ENCODE peak calls at places on chromosomes 3 and 15, in six cellular contexts. N is nephron progenitor cell, E is cardiac muscle cell, T is NCI-H1092, M is EL, X is HCEC 1CT. V is an unnamed sample.

GRCh38 chr15:60362318-60363023 is 35.3 kb downstream of the ANXA2 start:
- DNase-seq in N (no peak), E (no peak), T (no peak), M (peak; percentile 89), X (peak; percentile 79), V (peak; percentile 69)

GRCh38 chr3:41819200-41819599 is 142.7 kb downstream of the ULK4 start:
- DNase-seq in N (no peak), E (no peak), T (no peak), M (no peak), X (no peak), V (no peak)

GRCh38 chr3:50169858-50170257 is 14.7 kb downstream of the SEMA3F start:
- DNase-seq in N (no peak), E (no peak), T (no peak), M (no peak), X (no peak), V (no peak)

GRCh38 chr3:81695302-81695701 is 66.1 kb downstream of the GBE1 start:
- DNase-seq in N (no peak), E (no peak), T (no peak), M (no peak), X (no peak), V (no peak)

GRCh38 chr3:111246967-111247760 is 175.5 kb downstream of the NECTIN3 start:
- DNase-seq in N (no peak), E (no peak), T (no peak), M (peak; percentile 82), X (peak; percentile 57), V (peak; percentile 95)

GRCh38 chr15:71374607-71375352 is 259.5 kb downstream of the THSD4 start:
- DNase-seq in N (no peak), E (no peak), T (no peak), M (peak; percentile 40), X (peak; percentile 85), V (no peak)

GRCh38 chr3:64163019-64163754 is 62.1 kb downstream of the PRICKLE2 start:
- DNase-seq in N (no peak), E (no peak), T (no peak), M (no peak), X (no peak), V (no peak)

GRCh38 chr15:74387141-74387541 is 19.7 kb upstream of the CYP11A1 start:
- DNase-seq in N (no peak), E (no peak), T (no peak), M (no peak), X (no peak), V (no peak)

GRCh38 chr15:91369823-91370222 is 269.8 kb downstream of the SV2B start:
- DNase-seq in N (no peak), E (no peak), T (no peak), M (no peak), X (no peak), V (no peak)

GRCh38 chr3:171967932-171968678 is 71.3 kb upstream of the FNDC3B start:
- DNase-seq in N (no peak), E (no peak), T (no peak), M (peak; percentile 27), X (no peak), V (peak; percentile 84)

GRCh38 chr15:78828930-78829329 is 17.7 kb upstream of the ADAMTS7 start:
- DNase-seq in N (no peak), E (no peak), T (no peak), M (no peak), X (no peak), V (no peak)

GRCh38 chr15:101615986-101616848 is 36.0 kb downstream of the TM2D3 start:
- DNase-seq in N (peak; percentile 77), E (peak; percentile 69), T (no peak), M (peak; percentile 80), X (peak; percentile 20), V (peak; percentile 68)

GRCh38 chr3:37218206-37218605 is 43.8 kb upstream of the LRRFIP2 start:
- DNase-seq in N (no peak), E (no peak), T (peak; percentile 40), M (no peak), X (no peak), V (no peak)

GRCh38 chr3:109351231-109351630 is 13.9 kb upstream of the DPPA4 start:
- DNase-seq in N (no peak), E (no peak), T (no peak), M (no peak), X (no peak), V (no peak)

GRCh38 chr3:139982404-139982803 is 47.4 kb downstream of the CLSTN2 start:
- DNase-seq in N (no peak), E (peak; percentile 23), T (peak; percentile 6), M (no peak), X (no peak), V (peak; percentile 0)

GRCh38 chr3:124942613-124943012 is 8.1 kb upstream of the MUC13 start:
- DNase-seq in N (no peak), E (no peak), T (no peak), M (no peak), X (no peak), V (no peak)

GRCh38 chr3:141368062-141368924 is at the start of gene ZBTB38:
- DNase-seq in N (peak; percentile 75), E (peak; percentile 65), T (no peak), M (peak; percentile 98), X (peak; percentile 97), V (peak; percentile 97)

GRCh38 chr3:67875338-67875737 is 220.9 kb upstream of the SUCLG2 start:
- DNase-seq in N (no peak), E (no peak), T (no peak), M (peak; percentile 39), X (peak; percentile 48), V (peak; percentile 14)

GRCh38 chr3:33115024-33115768 is 1.4 kb downstream of the CRTAP start:
- DNase-seq in N (no peak), E (peak; percentile 56), T (no peak), M (peak; percentile 88), X (peak; percentile 93), V (peak; percentile 89)

GRCh38 chr15:50227076-50227475 is 38.5 kb downstream of the HDC start:
- DNase-seq in N (no peak), E (no peak), T (no peak), M (peak; percentile 78), X (peak; percentile 26), V (peak; percentile 75)

GRCh38 chr3:149647285-149647684 is 10.5 kb downstream of the WWTR1 start:
- DNase-seq in N (no peak), E (no peak), T (no peak), M (no peak), X (no peak), V (no peak)

GRCh38 chr15:45457215-45457614 is 65.3 kb downstream of the SLC30A4 start:
- DNase-seq in N (no peak), E (no peak), T (no peak), M (no peak), X (no peak), V (no peak)